ENCODE peak calls at places on chromosomes 13 and 19, in nine cellular contexts. Y is A549, J is HCT116, X is spleen, M is tibial nerve, G is prostate gland, C is Peyer's patch, D is IMR-90, V is stomach. K is an unnamed sample.

GRCh38 chr13:110166598-110166997 is 140.4 kb downstream of the COL4A1 start:
- DNase-seq in D (peak; percentile 24), X (no peak), V (no peak), M (no peak), G (no peak), C (no peak), Y (no peak), J (no peak), K (no peak)

GRCh38 chr13:73757471-73758233 is 376.6 kb downstream of the KLF12 start:
- DNase-seq in X (no peak), J (no peak), M (no peak), V (no peak), Y (no peak), C (no peak), G (no peak), D (no peak), K (no peak)

GRCh38 chr19:46192990-46193650 is 36.4 kb upstream of the IGFL1 start:
- DNase-seq in V (no peak), G (peak; percentile 82), X (no peak), Y (peak; percentile 91), D (peak; percentile 51), J (no peak), M (no peak), C (no peak), K (peak; percentile 72)

GRCh38 chr19:3178377-3178972 is at the start of gene S1PR4:
- DNase-seq in J (no peak), X (peak; percentile 95), M (no peak), C (peak; percentile 50), G (no peak), V (no peak), D (no peak), Y (no peak), K (no peak)

GRCh38 chr13:39350461-39350881 is 252.5 kb downstream of the LHFPL6 start:
- DNase-seq in X (no peak), C (no peak), Y (no peak), V (no peak), M (no peak), J (no peak), G (no peak), D (no peak), K (no peak)

GRCh38 chr19:47891923-47892666 is 6.0 kb upstream of the SULT2A1 start:
- DNase-seq in X (peak; percentile 41), G (no peak), J (no peak), Y (no peak), V (peak; percentile 41), M (no peak), D (no peak), C (no peak), K (no peak)

GRCh38 chr13:42594577-42595571 is 20.9 kb downstream of the TNFSF11 start:
- DNase-seq in X (no peak), M (peak; percentile 65), Y (peak; percentile 38), J (peak; percentile 51), D (peak; percentile 66), G (peak; percentile 46), V (peak; percentile 50), C (no peak), K (peak; percentile 30)

GRCh38 chr13:31274345-31274870 is 74.6 kb downstream of the B3GLCT start:
- DNase-seq in Y (no peak), X (no peak), C (no peak), J (no peak), G (no peak), D (peak; percentile 12), V (no peak), M (no peak), K (no peak)

GRCh38 chr19:13841339-13842293 is 35.3 kb upstream of the NANOS3 start:
- DNase-seq in D (no peak), X (peak; percentile 89), G (peak; percentile 77), J (no peak), V (peak; percentile 78), Y (no peak), M (peak; percentile 42), C (peak; percentile 88), K (peak; percentile 84)

GRCh38 chr13:42392706-42393572 is 121.0 kb downstream of the AKAP11 start:
- DNase-seq in D (no peak), M (no peak), Y (no peak), G (no peak), X (no peak), C (no peak), J (no peak), V (no peak), K (no peak)

GRCh38 chr13:73984949-73985691 is 149.1 kb downstream of the KLF12 start:
- DNase-seq in J (no peak), D (no peak), G (no peak), Y (no peak), V (no peak), C (no peak), X (no peak), M (no peak), K (no peak)

GRCh38 chr13:27355894-27356293 is 68.5 kb upstream of the GTF3A start:
- DNase-seq in C (no peak), J (no peak), Y (no peak), D (no peak), M (no peak), X (no peak), V (no peak), G (no peak), K (no peak)

GRCh38 chr19:47369923-47370625 is 21.0 kb downstream of the DHX34 start:
- DNase-seq in J (no peak), G (no peak), X (peak; percentile 89), D (peak; percentile 74), C (no peak), Y (no peak), V (no peak), M (no peak), K (no peak)

GRCh38 chr13:90118467-90119071 is 1228.9 kb upstream of the MIR17HG start:
- DNase-seq in C (no peak), Y (no peak), J (no peak), X (no peak), G (no peak), M (no peak), V (no peak), D (no peak), K (no peak)

GRCh38 chr19:48739835-48740704 is at the start of gene RASIP1:
- DNase-seq in G (no peak), C (no peak), Y (no peak), X (peak; percentile 83), D (no peak), J (no peak), M (no peak), V (no peak), K (no peak)

GRCh38 chr19:34171539-34171876 is 796 bp upstream of the LSM14A start:
- DNase-seq in J (no peak), G (no peak), C (no peak), D (peak; percentile 93), Y (peak; percentile 55), M (no peak), V (no peak), X (no peak), K (no peak)

GRCh38 chr13:101529419-101529818 is 76.9 kb downstream of the ITGBL1 start:
- DNase-seq in Y (no peak), J (no peak), M (peak; percentile 54), V (no peak), G (no peak), D (peak; percentile 90), C (no peak), X (no peak), K (no peak)

GRCh38 chr19:17318966-17319365 is 9.6 kb downstream of the DDA1 start:
- DNase-seq in Y (no peak), G (no peak), D (no peak), J (no peak), X (no peak), M (no peak), V (no peak), C (no peak), K (no peak)

DNA sequence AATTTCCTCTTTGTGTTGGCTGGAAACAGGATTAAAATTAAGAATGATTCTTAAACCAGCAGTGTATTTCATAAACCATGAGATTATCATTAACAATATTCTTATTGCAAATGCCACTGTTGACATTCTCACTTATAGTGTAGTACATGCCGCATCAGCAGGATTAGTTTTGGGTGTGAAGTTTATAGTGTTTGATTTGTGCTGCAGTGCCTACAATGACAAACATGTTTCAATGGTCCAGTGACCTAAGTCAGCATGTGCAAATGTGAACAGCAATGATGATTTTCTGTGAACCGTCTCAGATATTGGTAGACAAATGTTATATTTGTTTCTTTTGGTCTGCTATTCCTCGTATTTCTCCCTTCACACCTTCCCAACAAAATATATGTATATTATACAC is 49.8 kb upstream of the TDRD3 start:
- DNase-seq in D (no peak), J (no peak), Y (no peak), V (no peak), M (no peak), G (no peak), X (no peak), C (no peak), K (no peak)
- TF ChIP-seq POLR2A in D (no peak), J (no peak), Y (no peak), V (no peak), M (no peak), G (no peak), X (no peak), C (no peak), K (no peak)

GRCh38 chr13:46158222-46158621 is 23.8 kb downstream of the LCP1 start:
- DNase-seq in Y (no peak), C (no peak), G (no peak), J (no peak), V (no peak), D (no peak), M (no peak), X (no peak), K (no peak)
- H3K4me1 ChIP-seq in Y (no peaks in the 10 kb centered on the region), C (no peaks in the 10 kb centered on the region), G (peaks cover 5% of the 10 kb centered on the region), J (no peaks in the 10 kb centered on the region), V (peaks cover 7% of the 10 kb centered on the region), D (no peaks in the 10 kb centered on the region), M (peaks cover 5% of the 10 kb centered on the region), X (peaks cover 60% of the 10 kb centered on the region), K (no peaks in the 10 kb centered on the region)

GRCh38 chr19:19345232-19345631 is 24.6 kb downstream of the MAU2 start:
- DNase-seq in V (no peak), D (no peak), X (no peak), G (no peak), C (no peak), M (no peak), Y (no peak), J (no peak), K (no peak)

GRCh38 chr19:19341026-19341425 is 20.4 kb downstream of the MAU2 start:
- DNase-seq in G (no peak), M (no peak), Y (no peak), V (no peak), C (no peak), J (no peak), D (no peak), X (no peak), K (no peak)

GRCh38 chr19:19343762-19344161 is 23.1 kb downstream of the MAU2 start:
- DNase-seq in G (no peak), J (no peak), X (no peak), V (no peak), Y (no peak), C (no peak), M (no peak), D (no peak), K (no peak)

GRCh38 chr19:19342086-19343015 is 21.7 kb downstream of the MAU2 start:
- DNase-seq in M (no peak), C (peak; percentile 79), J (peak; percentile 26), D (peak; percentile 46), G (peak; percentile 33), X (no peak), Y (peak; percentile 76), V (peak; percentile 76), K (peak; percentile 58)

GRCh38 chr19:19343016-19343362 is 22.4 kb downstream of the MAU2 start:
- DNase-seq in M (no peak), D (no peak), Y (no peak), V (no peak), X (no peak), J (no peak), G (no peak), C (no peak), K (no peak)
- TF ChIP-seq CTCF in M (no peak), D (no peak), Y (no peak), V (no peak), X (no peak), J (no peak), G (no peak), C (no peak), K (no peak)

GRCh38 chr19:10086032-10086903 is at the start of gene SHFL:
- DNase-seq in C (peak; percentile 89), V (peak; percentile 85), J (no peak), D (peak; percentile 45), M (peak; percentile 50), X (peak; percentile 96), G (peak; percentile 64), Y (peak; percentile 44), K (peak; percentile 65)
- TF ChIP-seq POLR2A in C (peak; percentile 43), V (no peak), J (no peak), D (peak; percentile 23), M (no peak), X (no peak), G (peak; percentile 13), Y (no peak), K (peak; percentile 33)